ENCODE peak calls at places on chromosomes 7 and 10, in five cellular contexts. N is pancreas, F is left lung, I is BJ, Q is GM13977. S is an unnamed sample.

GRCh38 chr10:14562615-14563214 is 212.0 kb downstream of the FAM107B start:
- DNase-seq in N (no peak), F (no peak), I (no peak), Q (no peak), S (no peak)

GRCh38 chr7:129499915-129500463 is 2.3 kb upstream of the SMKR1 start:
- DNase-seq in N (no peak), F (no peak), I (no peak), Q (peak; percentile 24), S (no peak)

GRCh38 chr7:140646931-140647647 is 6.5 kb upstream of the DENND2A start:
- DNase-seq in N (no peak), F (no peak), I (no peak), Q (peak; percentile 67), S (peak; percentile 56)

GRCh38 chr10:19918800-19919199 is 102.6 kb downstream of the PLXDC2 start:
- DNase-seq in N (no peak), F (no peak), I (no peak), Q (no peak), S (peak; percentile 72)

GRCh38 chr10:119454990-119455389 is 87.5 kb downstream of the RGS10 start:
- DNase-seq in N (no peak), F (no peak), I (no peak), Q (no peak), S (no peak)

GRCh38 chr7:159196584-159196983 is 51.9 kb upstream of the VIPR2 start:
- DNase-seq in N (no peak), F (peak; percentile 70), I (no peak), Q (no peak), S (no peak)

GRCh38 chr10:70742537-70743429 is 42.4 kb downstream of the TBATA start:
- DNase-seq in N (no peak), F (peak; percentile 68), I (no peak), Q (no peak), S (no peak)

GRCh38 chr7:23687011-23687410 is 7.0 kb downstream of the FAM221A start:
- DNase-seq in N (peak; percentile 43), F (no peak), I (no peak), Q (no peak), S (no peak)

GRCh38 chr7:101832205-101832631 is 14.8 kb downstream of the CUX1 start:
- DNase-seq in N (no peak), F (no peak), I (no peak), Q (no peak), S (no peak)

GRCh38 chr10:48493083-48493871 is 111.6 kb downstream of the ARHGAP22 start:
- DNase-seq in N (no peak), F (no peak), I (no peak), Q (no peak), S (peak; percentile 38)

GRCh38 chr7:124812764-124813163 is 47.2 kb upstream of the GPR37 start:
- DNase-seq in N (no peak), F (no peak), I (no peak), Q (no peak), S (no peak)

GRCh38 chr10:109866995-109867635 is 56.2 kb downstream of the XPNPEP1 start:
- DNase-seq in N (no peak), F (no peak), I (no peak), Q (no peak), S (no peak)

GRCh38 chr10:21993360-21994001 is 10.0 kb downstream of the DNAJC1 start:
- DNase-seq in N (no peak), F (no peak), I (no peak), Q (no peak), S (peak; percentile 33)

GRCh38 chr7:75905785-75906604 is 9.0 kb upstream of the POR start:
- DNase-seq in N (peak; percentile 42), F (peak; percentile 86), I (no peak), Q (no peak), S (peak; percentile 85)

GRCh38 chr7:64183126-64183742 is 23.8 kb upstream of the ZNF735 start:
- DNase-seq in N (no peak), F (peak; percentile 75), I (no peak), Q (no peak), S (no peak)

GRCh38 chr7:50982626-50983025 is 199.9 kb upstream of the GRB10 start:
- DNase-seq in N (no peak), F (no peak), I (no peak), Q (no peak), S (no peak)

GRCh38 chr10:111116211-111116610 is 39.4 kb downstream of the ADRA2A start:
- DNase-seq in N (peak; percentile 2), F (no peak), I (no peak), Q (no peak), S (no peak)

GRCh38 chr7:33892945-33893344 is 12.4 kb upstream of the BMPER start:
- DNase-seq in N (no peak), F (no peak), I (no peak), Q (no peak), S (no peak)

DNA sequence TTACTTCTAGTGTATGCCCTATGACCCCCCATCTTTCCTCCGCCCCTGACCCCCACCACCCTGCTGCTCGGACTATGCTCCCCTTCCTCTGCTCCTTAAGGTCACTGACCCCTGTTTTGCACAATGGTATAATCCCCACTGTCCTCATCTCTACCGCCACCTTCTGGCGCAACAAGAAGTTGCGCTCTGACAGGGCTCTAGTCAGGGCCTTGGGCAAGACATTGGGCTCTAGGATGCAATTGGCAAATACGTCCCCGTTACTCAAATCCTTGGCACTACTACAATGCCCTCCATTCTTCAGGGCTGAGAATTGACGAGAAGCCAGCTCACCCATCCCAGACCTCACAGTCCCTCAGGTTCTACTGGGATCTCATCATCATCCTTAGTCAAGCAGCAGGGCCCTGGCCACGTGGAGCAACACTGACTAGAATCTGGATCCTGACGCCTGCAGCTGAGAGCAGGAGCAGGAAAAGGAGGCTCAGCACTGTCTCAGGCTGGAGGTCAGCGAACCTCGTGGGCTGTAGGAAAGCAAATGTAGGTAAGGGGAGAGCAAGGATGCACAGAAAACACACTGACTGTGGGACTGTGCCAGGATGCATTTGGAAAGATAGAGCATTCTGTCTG is 10.6 kb downstream of the LRIT2 start:
- DNase-seq in N (no peak), F (no peak), I (no peak), Q (peak; percentile 73), S (peak; percentile 56)
- TF ChIP-seq CTCF in N (no peak), F (no peak), I (peak; percentile 36), Q (peak; percentile 83), S (peak; percentile 26)

GRCh38 chr10:61903184-61903990 is 1.9 kb downstream of the ARID5B start:
- DNase-seq in N (peak; percentile 57), F (peak; percentile 93), I (no peak), Q (peak; percentile 68), S (peak; percentile 68)
- TF ChIP-seq CTCF in N (no peak), F (no peak), I (peak; percentile 11), Q (peak; percentile 27), S (peak; percentile 22)

GRCh38 chr7:105488219-105488571 is 33.9 kb downstream of the PUS7 start:
- DNase-seq in N (no peak), F (no peak), I (no peak), Q (no peak), S (no peak)
- TF ChIP-seq CTCF in N (no peak), F (no peak), I (no peak), Q (no peak), S (no peak)

GRCh38 chr10:2620827-2621521 is 446.4 kb upstream of the PFKP start:
- DNase-seq in N (no peak), F (no peak), I (no peak), Q (no peak), S (peak; percentile 1)

GRCh38 chr10:2619927-2620326 is 447.4 kb upstream of the PFKP start:
- DNase-seq in N (no peak), F (no peak), I (no peak), Q (no peak), S (no peak)

GRCh38 chr10:2625094-2625493 is 442.3 kb upstream of the PFKP start:
- DNase-seq in N (no peak), F (no peak), I (no peak), Q (no peak), S (no peak)

GRCh38 chr10:2623675-2624274 is 443.6 kb upstream of the PFKP start:
- DNase-seq in N (no peak), F (no peak), I (no peak), Q (no peak), S (no peak)

GRCh38 chr10:2619472-2619871 is 447.9 kb upstream of the PFKP start:
- DNase-seq in N (no peak), F (no peak), I (no peak), Q (no peak), S (peak; percentile 47)
- TF ChIP-seq CTCF in N (no peak), F (no peak), I (no peak), Q (peak; percentile 9), S (peak; percentile 37)

GRCh38 chr7:17007841-17008240 is 126.1 kb upstream of the AGR3 start:
- DNase-seq in N (no peak), F (no peak), I (no peak), Q (no peak), S (peak; percentile 73)

GRCh38 chr7:17005277-17005676 is 123.5 kb upstream of the AGR3 start:
- DNase-seq in N (no peak), F (no peak), I (no peak), Q (no peak), S (no peak)

GRCh38 chr7:17010637-17011300 is 129.0 kb upstream of the AGR3 start:
- DNase-seq in N (no peak), F (no peak), I (no peak), Q (no peak), S (no peak)

GRCh38 chr7:17013204-17013603 is 131.4 kb upstream of the AGR3 start:
- DNase-seq in N (no peak), F (no peak), I (no peak), Q (no peak), S (no peak)

GRCh38 chr7:17009007-17009719 is 127.4 kb upstream of the AGR3 start:
- DNase-seq in N (no peak), F (no peak), I (no peak), Q (no peak), S (peak; percentile 53)
- TF ChIP-seq CTCF in N (no peak), F (peak; percentile 37), I (peak; percentile 37), Q (peak; percentile 55), S (peak; percentile 26)

DNA sequence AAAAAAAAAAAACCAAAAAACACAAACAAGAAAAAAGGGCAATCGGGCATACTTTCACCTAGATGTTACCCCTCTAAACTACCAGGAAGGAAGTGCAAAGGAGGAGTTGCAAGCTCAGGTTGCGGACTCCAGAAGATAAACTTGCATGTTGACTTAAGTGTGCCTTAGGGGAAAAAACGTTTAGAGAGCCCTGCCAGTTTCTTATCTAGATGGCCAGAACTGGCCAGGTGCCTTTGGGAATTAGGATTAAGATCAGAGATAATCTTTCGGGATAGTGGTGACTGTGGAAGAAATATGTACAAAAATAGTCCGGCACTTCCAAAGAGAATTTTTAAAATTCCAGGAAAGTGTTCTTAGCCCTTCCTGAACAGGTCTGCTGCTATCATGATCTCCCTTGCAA is 17.6 kb downstream of the EVX1 start:
- DNase-seq in N (no peak), F (no peak), I (no peak), Q (no peak), S (no peak)
- TF ChIP-seq CTCF in N (no peak), F (no peak), I (no peak), Q (no peak), S (no peak)

GRCh38 chr10:68223535-68224165 is 8.3 kb downstream of the ATOH7 start:
- DNase-seq in N (no peak), F (no peak), I (no peak), Q (no peak), S (no peak)
- TF ChIP-seq CTCF in N (no peak), F (no peak), I (no peak), Q (no peak), S (no peak)

DNA sequence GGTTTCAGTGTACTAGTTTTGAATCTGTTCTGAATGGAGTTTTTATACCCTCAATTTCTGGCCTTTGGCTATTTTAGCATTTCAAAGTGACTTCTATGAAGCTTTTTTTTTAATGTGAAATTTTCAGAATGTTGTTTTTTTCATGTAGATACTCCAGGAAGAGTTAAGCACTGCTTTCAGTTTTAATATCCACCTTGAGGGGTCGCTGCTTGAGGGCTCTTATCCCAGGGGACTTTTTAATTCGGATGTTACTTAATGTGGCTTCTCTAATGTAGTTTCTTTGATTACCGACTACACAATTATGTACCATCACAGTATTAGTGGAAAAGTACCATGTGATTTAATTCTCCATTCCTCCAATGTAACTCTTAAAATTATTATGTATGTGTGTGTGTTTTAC is 5.2 kb downstream of the IFIT5 start:
- DNase-seq in N (no peak), F (no peak), I (no peak), Q (peak; percentile 31), S (peak; percentile 11)
- TF ChIP-seq CTCF in N (no peak), F (peak; percentile 39), I (peak; percentile 52), Q (peak; percentile 45), S (no peak)

S was measured in MCF 10A.